ENCODE peak calls at places on chromosomes 13 and 19, in eight cellular contexts. I is nephron progenitor cell; L is cardiac muscle cell; X is GM06990; A is stimulated activated naive CD4-positive, alpha-beta T cell; S is SW480; V is fibroblast of lung; U is EH. W is an unnamed sample.
A peak's percentile ranks its signal among the peaks of the same experiment; 100 is the strongest.

GRCh38 chr13:100478107-100478809 is 110.3 kb downstream of the GGACT start:
- DNase-seq in I (no peak), L (no peak), X (no peak), A (no peak), S (no peak), V (no peak), U (no peak), W (no peak)

GRCh38 chr19:29263305-29264080 is 50.5 kb upstream of the UQCRFS1 start:
- DNase-seq in I (peak; percentile 79), L (peak; percentile 68), X (no peak), A (peak; percentile 13), S (peak; percentile 39), V (peak; percentile 30), U (peak; percentile 44), W (peak; percentile 47)

GRCh38 chr19:36244066-36244465 is 29.2 kb downstream of the ZNF146 start:
- DNase-seq in I (no peak), L (no peak), X (no peak), A (no peak), S (no peak), V (no peak), U (no peak), W (no peak)

GRCh38 chr13:28161370-28161769 is 23.0 kb downstream of the PAN3 start:
- DNase-seq in I (no peak), L (peak; percentile 48), X (no peak), A (no peak), S (peak; percentile 36), V (no peak), U (peak; percentile 70), W (no peak)

GRCh38 chr19:35349614-35350521 is 2.2 kb downstream of the FFAR1 start:
- DNase-seq in I (no peak), L (no peak), X (no peak), A (no peak), S (no peak), V (no peak), U (no peak), W (no peak)

GRCh38 chr19:44344255-44344654 is 12.2 kb downstream of the ZNF112 start:
- DNase-seq in I (no peak), L (no peak), X (no peak), A (no peak), S (no peak), V (no peak), U (no peak), W (no peak)

GRCh38 chr13:82330499-82330898 is 1551.8 kb downstream of the SLITRK1 start:
- DNase-seq in I (no peak), L (no peak), X (no peak), A (no peak), S (no peak), V (peak; percentile 5), U (peak; percentile 9), W (no peak)

GRCh38 chr13:35208587-35208986 is 266.5 kb downstream of the NBEA start:
- DNase-seq in I (no peak), L (no peak), X (no peak), A (no peak), S (no peak), V (no peak), U (no peak), W (no peak)

GRCh38 chr13:103515410-103515809 is 449.2 kb upstream of the SLC10A2 start:
- DNase-seq in I (no peak), L (no peak), X (no peak), A (no peak), S (no peak), V (no peak), U (no peak), W (no peak)

GRCh38 chr13:111027481-111028439 is 87.3 kb upstream of the ARHGEF7 start:
- DNase-seq in I (no peak), L (no peak), X (no peak), A (no peak), S (no peak), V (peak; percentile 55), U (peak; percentile 10), W (no peak)

GRCh38 chr13:50793026-50793425 is 50.5 kb downstream of the DLEU7 start:
- DNase-seq in I (no peak), L (no peak), X (no peak), A (no peak), S (no peak), V (no peak), U (no peak), W (no peak)

GRCh38 chr13:67296511-67296910 is 66.4 kb upstream of the PCDH9 start:
- DNase-seq in I (no peak), L (no peak), X (no peak), A (no peak), S (no peak), V (peak; percentile 47), U (no peak), W (no peak)

GRCh38 chr13:73306688-73307087 is 247.9 kb downstream of the KLF5 start:
- DNase-seq in I (no peak), L (no peak), X (no peak), A (no peak), S (no peak), V (no peak), U (no peak), W (no peak)

GRCh38 chr13:113187263-113187669 is 21.2 kb downstream of the PCID2 start:
- DNase-seq in I (no peak), L (no peak), X (no peak), A (no peak), S (peak; percentile 97), V (peak; percentile 99), U (peak; percentile 100), W (peak; percentile 90)

GRCh38 chr13:113748101-113748861 is 10.7 kb upstream of the TMEM255B start:
- DNase-seq in I (no peak), L (no peak), X (no peak), A (no peak), S (no peak), V (no peak), U (no peak), W (peak; percentile 57)

GRCh38 chr19:15194938-15195337 is 5.9 kb downstream of the NOTCH3 start:
- DNase-seq in I (no peak), L (no peak), X (no peak), A (no peak), S (no peak), V (no peak), U (peak; percentile 69), W (peak; percentile 41)

GRCh38 chr13:38980628-38981078 is 10.0 kb downstream of the STOML3 start:
- DNase-seq in I (no peak), L (no peak), X (no peak), A (no peak), S (no peak), V (peak; percentile 10), U (no peak), W (no peak)

GRCh38 chr19:49976496-49976895 is 15.5 kb upstream of the SIGLEC11 start:
- DNase-seq in I (no peak), L (no peak), X (no peak), A (no peak), S (no peak), V (no peak), U (peak; percentile 31), W (peak; percentile 10)

GRCh38 chr13:79282976-79283375 is 123.1 kb downstream of the RBM26 start:
- DNase-seq in I (no peak), L (no peak), X (no peak), A (no peak), S (no peak), V (peak; percentile 8), U (no peak), W (no peak)

W was measured in Right ventricle myocardium superior.